ENCODE peak calls at places on chromosomes 11 and 22, in four cellular contexts. A is HCT116, L is aorta, J is tibial artery. W is an unnamed sample.

GRCh38 chr22:43567691-43568308 is 156.0 kb downstream of the MPPED1 start:
- DNase-seq in J (no peak), L (no peak), A (no peak), W (no peak)

GRCh38 chr11:134474070-134474860 is 62.2 kb upstream of the B3GAT1 start:
- DNase-seq in A (no peak), L (no peak), J (no peak), W (no peak)

GRCh38 chr11:86473991-86474833 is 99.5 kb downstream of the CCDC81 start:
- DNase-seq in J (peak), L (peak), A (no peak), W (no peak)

GRCh38 chr11:72363112-72363511 is 71.2 kb downstream of the CLPB start:
- DNase-seq in L (no peak), A (no peak), J (no peak), W (no peak)

GRCh38 chr11:10303558-10304363 is 1.1 kb upstream of the ADM start:
- DNase-seq in L (peak), J (peak), A (no peak), W (peak)

GRCh38 chr11:128530119-128531091 is 57.0 kb downstream of the ETS1 start:
- DNase-seq in A (no peak), L (no peak), J (no peak), W (peak)

GRCh38 chr11:49995559-49995958 is 13.2 kb upstream of the OR4C12 start:
- DNase-seq in J (no peak), L (no peak), A (peak), W (no peak)

GRCh38 chr11:69434341-69434960 is 47.0 kb upstream of the LINC01488 start:
- DNase-seq in A (no peak), L (peak), J (no peak), W (no peak)

GRCh38 chr22:33570110-33570509 is 350.2 kb downstream of the LARGE1 start:
- DNase-seq in J (no peak), L (no peak), A (no peak), W (no peak)

GRCh38 chr11:17570034-17570433 is 23.0 kb downstream of the OTOG start:
- DNase-seq in L (no peak), A (no peak), J (no peak), W (no peak)

GRCh38 chr22:43435851-43436535 is 24.2 kb downstream of the MPPED1 start:
- DNase-seq in J (peak), A (no peak), L (peak), W (no peak)

GRCh38 chr11:112977620-112978212 is 16.5 kb downstream of the NCAM1 start:
- DNase-seq in A (no peak), J (no peak), L (no peak), W (peak)

GRCh38 chr11:117834838-117835443 is 10.4 kb upstream of the FXYD2 start:
- DNase-seq in A (no peak), L (peak), J (peak), W (no peak)

GRCh38 chr22:24685804-24686203 is 82.8 kb downstream of the GGT1 start:
- DNase-seq in L (no peak), J (no peak), A (no peak), W (no peak)

GRCh38 chr22:48743601-48744282 is 1083.9 kb downstream of the BRD1 start:
- DNase-seq in J (no peak), L (peak), A (no peak), W (no peak)

GRCh38 chr11:126720539-126721235 is 279.9 kb downstream of the KIRREL3 start:
- DNase-seq in A (no peak), J (no peak), L (no peak), W (no peak)

GRCh38 chr11:3914807-3915206 is 59.3 kb downstream of the STIM1 start:
- DNase-seq in L (no peak), A (no peak), J (no peak), W (no peak)

GRCh38 chr22:17116931-17117330 is 4.2 kb downstream of the TMEM121B start:
- DNase-seq in J (no peak), A (no peak), L (no peak), W (no peak)

GRCh38 chr22:29231971-29232959 is 26.6 kb downstream of the EMID1 start:
- DNase-seq in J (no peak), L (no peak), A (no peak), W (no peak)

GRCh38 chr22:18110194-18110943 is at the start of gene TUBA8:
- DNase-seq in L (peak), J (no peak), A (no peak), W (peak)

GRCh38 chr22:45997077-45997774 is 20.3 kb upstream of the WNT7B start:
- DNase-seq in J (peak), L (peak), A (no peak), W (peak)

GRCh38 chr11:40514124-40514523 is 945.3 kb downstream of the LRRC4C start:
- DNase-seq in A (no peak), L (no peak), J (no peak), W (no peak)

GRCh38 chr11:76216536-76217326 is 10.4 kb upstream of the WNT11 start:
- DNase-seq in A (no peak), L (peak), J (no peak), W (no peak)

GRCh38 chr11:96015911-96016565 is 92.1 kb upstream of the MTMR2 start:
- DNase-seq in A (no peak), L (no peak), J (no peak), W (no peak)

GRCh38 chr11:92130432-92130831 is 94.2 kb upstream of the FAT3 start:
- DNase-seq in L (no peak), A (no peak), J (no peak), W (no peak)

GRCh38 chr11:9639099-9639498 is 24.8 kb upstream of the SWAP70 start:
- DNase-seq in J (peak), L (peak), A (no peak), W (peak)

GRCh38 chr11:118488480-118489109 is 38.7 kb upstream of the TTC36 start:
- DNase-seq in A (peak), L (peak), J (peak), W (peak)

GRCh38 chr11:34316347-34317037 is 41.3 kb downstream of the ABTB2 start:
- DNase-seq in A (no peak), L (no peak), J (no peak), W (no peak)

GRCh38 chr11:61602775-61603569 is 22.1 kb upstream of the SYT7 start:
- DNase-seq in A (peak), J (peak), L (peak), W (peak)

GRCh38 chr22:18954941-18955571 is 19.0 kb upstream of the PRODH start:
- DNase-seq in J (peak), L (peak), A (no peak), W (no peak)

GRCh38 chr11:94597896-94598295 is 30.7 kb downstream of the PIWIL4 start:
- DNase-seq in L (no peak), A (no peak), J (no peak), W (no peak)

GRCh38 chr11:32580967-32581366 is 2.7 kb upstream of the EIF3M start:
- DNase-seq in A (no peak), J (no peak), L (no peak), W (no peak)

GRCh38 chr11:32581556-32581955 is 2.1 kb upstream of the EIF3M start:
- DNase-seq in A (no peak), J (no peak), L (no peak), W (no peak)

GRCh38 chr11:32583451-32584271 is at the start of gene EIF3M:
- DNase-seq in L (peak), A (peak), J (peak), W (peak)

GRCh38 chr11:32584921-32585320 is 1.3 kb downstream of the EIF3M start:
- DNase-seq in A (no peak), J (no peak), L (no peak), W (no peak)

DNA sequence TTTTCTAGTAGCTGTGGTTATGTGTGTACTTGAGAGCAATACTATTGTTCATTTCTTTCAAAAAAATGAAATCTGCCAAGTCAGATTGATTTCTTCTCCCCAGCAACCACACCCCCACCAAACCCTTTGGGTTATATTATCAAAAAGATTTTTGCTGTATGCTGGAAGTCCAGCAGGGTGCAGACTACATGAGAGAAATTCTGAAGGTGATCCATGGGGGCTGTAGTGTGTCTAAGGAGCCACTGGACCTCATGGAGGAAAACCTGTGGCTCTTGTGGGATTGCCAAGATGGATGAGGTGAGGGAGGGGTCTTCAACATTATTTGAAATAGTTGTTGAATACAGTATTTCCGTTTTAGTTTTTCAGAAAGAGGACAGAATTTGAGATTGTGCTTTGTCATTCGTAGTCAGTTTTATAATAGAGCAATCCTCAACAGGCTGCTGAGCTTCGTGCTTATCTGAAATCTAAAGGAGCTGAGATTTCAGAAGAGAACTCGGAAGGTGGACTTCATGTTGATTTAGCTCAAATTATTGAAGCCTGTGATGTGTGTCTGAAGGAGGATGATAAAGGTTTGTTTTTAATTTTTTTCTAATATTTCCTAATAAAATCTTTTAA is 3.1 kb downstream of the EIF3M start:
- DNase-seq in A (peak), J (no peak), L (no peak), W (no peak)
- H3K27ac ChIP-seq in A (peak), J (no peak), L (no peak), W (no peak)

GRCh38 chr11:8604078-8604723 is 10.2 kb upstream of the STK33 start:
- DNase-seq in J (peak), A (peak), L (peak), W (peak)

GRCh38 chr11:8601376-8602133 is 7.5 kb upstream of the STK33 start:
- DNase-seq in A (no peak), L (no peak), J (no peak), W (no peak)

GRCh38 chr11:8608646-8609045 is 14.6 kb upstream of the STK33 start:
- DNase-seq in J (no peak), L (no peak), A (no peak), W (no peak)

GRCh38 chr11:8603696-8604077 is 9.7 kb upstream of the STK33 start:
- DNase-seq in J (no peak), A (no peak), L (no peak), W (no peak)

DNA sequence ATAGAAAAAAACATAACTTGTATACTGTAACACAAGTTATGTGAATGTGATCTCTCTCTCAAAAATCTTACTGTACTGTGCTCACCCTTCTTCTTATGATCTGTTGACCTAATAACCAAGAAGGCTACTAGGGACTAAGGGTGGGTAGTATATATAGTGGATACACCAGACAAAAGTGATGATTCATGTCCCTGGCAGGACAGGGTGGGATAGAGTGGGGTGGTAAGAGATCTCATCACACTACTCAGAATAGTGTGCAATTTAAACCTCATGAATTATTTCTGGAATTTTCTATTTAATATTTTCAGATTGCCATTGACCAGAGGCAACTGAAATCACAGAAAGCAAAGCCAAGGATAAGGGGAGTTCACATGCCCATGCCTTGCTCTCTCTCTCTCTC is 11.9 kb upstream of the STK33 start:
- DNase-seq in L (no peak), J (no peak), A (no peak), W (no peak)
- H3K27ac ChIP-seq in L (no peak), J (no peak), A (no peak), W (no peak)

GRCh38 chr22:23138584-23139469 is 3.0 kb downstream of the RSPH14 start:
- DNase-seq in J (no peak), A (no peak), L (no peak), W (no peak)

GRCh38 chr22:23140385-23140784 is 1.4 kb downstream of the RSPH14 start:
- DNase-seq in L (no peak), A (no peak), J (no peak), W (no peak)

GRCh38 chr22:23133922-23134321 is 7.9 kb downstream of the RSPH14 start:
- DNase-seq in L (no peak), A (no peak), J (no peak), W (no peak)

GRCh38 chr22:23137468-23137867 is 4.3 kb downstream of the RSPH14 start:
- DNase-seq in J (no peak), A (no peak), L (no peak), W (no peak)

DNA sequence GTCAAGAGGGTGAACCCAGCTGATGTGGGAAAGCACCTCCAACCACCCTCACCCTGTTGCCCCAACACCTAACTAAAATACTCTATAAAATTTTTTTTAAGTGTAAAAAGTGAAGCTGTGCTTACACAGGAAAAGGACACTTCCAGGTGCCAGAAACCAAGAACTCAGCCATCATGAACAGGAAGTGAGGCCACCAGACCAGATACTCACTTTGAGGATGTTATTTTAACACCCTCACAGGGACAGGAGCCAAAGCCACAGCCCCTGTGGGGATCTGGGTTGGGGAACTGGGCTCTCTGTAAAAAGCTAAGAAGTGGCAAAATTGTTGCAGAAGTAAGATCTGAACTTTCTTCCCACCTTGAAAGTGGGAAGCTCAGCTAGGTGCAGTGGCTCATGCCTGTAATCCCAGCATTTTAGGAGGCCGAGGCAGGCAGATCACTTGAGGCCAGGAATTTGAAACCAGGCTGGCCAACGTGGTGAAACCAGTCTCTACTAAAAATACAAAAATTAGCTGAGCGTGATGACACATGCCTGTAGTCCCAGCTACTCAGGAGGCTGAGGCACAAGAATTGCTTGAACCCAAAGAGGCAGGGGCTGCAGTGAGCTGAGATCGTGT is 3.8 kb downstream of the RSPH14 start:
- DNase-seq in A (no peak), L (no peak), J (no peak), W (no peak)
- H3K27ac ChIP-seq in A (no peak), L (no peak), J (no peak), W (no peak)

GRCh38 chr11:67564230-67564629 is 19.4 kb upstream of the GSTP1 start:
- DNase-seq in L (no peak), J (no peak), A (no peak), W (no peak)
- H3K27ac ChIP-seq in L (no peak), J (no peak), A (no peak), W (peak)

GRCh38 chr22:26295583-26296126 is 126.4 kb downstream of the SEZ6L start:
- DNase-seq in A (no peak), L (no peak), J (no peak), W (no peak)
- H3K27ac ChIP-seq in A (no peak), L (no peak), J (no peak), W (no peak)

DNA sequence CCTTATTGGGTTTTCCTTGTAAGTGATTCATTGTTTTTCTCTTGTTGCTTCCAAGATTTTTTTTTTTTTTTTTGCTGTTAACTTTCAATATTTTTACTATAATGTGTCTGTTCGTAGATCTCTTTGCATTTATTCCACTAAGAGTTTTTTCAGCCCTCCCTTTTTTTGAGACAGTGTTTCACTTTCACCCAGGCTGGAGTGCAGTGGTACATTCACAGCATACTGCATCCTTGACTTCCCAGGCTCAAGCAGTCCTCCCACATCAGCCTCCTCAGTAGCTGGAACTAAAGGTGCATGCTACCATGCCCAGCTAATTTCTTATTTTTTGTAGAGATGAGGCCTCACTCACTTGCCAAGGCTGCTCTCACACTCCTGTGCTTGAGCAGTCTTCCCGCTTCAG is 1282.0 kb upstream of the CNTN5 start:
- DNase-seq in L (no peak), A (no peak), J (no peak), W (no peak)
- H3K27ac ChIP-seq in L (no peak), A (no peak), J (no peak), W (no peak)

DNA sequence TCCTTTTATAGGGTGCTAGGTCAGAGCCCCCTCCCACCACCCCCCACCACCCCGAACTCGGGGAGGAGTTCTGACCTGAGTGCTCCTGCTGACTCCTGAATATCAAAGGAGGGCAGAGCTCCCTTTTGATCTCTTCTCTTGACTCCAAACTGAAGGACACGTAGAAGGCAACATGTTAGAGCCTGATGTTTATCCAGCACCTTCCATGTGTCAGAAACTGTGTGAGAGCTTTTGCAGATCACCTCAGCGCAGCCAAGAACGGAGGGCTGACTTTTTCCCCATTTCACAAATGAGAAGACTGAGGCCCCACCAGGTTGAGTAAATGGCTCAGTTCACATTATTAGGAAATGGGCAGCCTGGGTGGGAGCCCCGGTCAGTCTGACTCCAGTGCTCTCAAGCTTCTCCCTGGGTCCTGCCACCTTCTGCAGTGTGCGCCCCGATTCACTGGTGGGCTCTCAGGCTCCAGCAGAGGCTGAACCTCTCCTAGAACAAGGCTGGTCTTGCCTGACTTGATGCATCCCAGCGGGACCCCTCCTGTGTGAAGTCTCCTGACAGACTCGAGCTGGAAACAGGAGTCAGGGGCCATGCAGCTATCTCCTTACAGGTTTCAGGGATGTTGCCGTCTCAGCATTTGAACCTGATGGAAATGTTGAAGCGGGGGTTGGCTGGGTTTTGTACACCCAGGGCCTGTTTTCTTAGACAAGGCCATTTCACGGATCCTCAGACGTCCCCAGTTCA is 98.5 kb downstream of the TSPAN18 start:
- DNase-seq in A (no peak), J (no peak), L (no peak), W (no peak)
- H3K27ac ChIP-seq in A (no peak), J (no peak), L (no peak), W (no peak)